ENCODE peak calls at places on chromosomes 6 and 20, in nine cellular contexts. R, L, D, Z, C, Y, K, E and Q are unnamed samples.

GRCh38 chr6:31007694-31008093 is 2.6 kb upstream of the MUC22 start:
- DNase-seq in K (peak; percentile 63), Y (no peak), C (no peak), E (no peak), L (no peak), R (peak; percentile 12), D (peak; percentile 97), Z (peak; percentile 84), Q (no peak)

GRCh38 chr6:151850479-151850878 is 43.0 kb downstream of the ESR1 start:
- DNase-seq in L (no peak), D (no peak), Y (no peak), K (no peak), R (no peak), C (no peak), Z (no peak), E (no peak), Q (peak; percentile 11)

GRCh38 chr6:38579010-38579628 is 60.6 kb downstream of the BTBD9 start:
- DNase-seq in K (no peak), Z (peak; percentile 13), C (no peak), Y (no peak), E (no peak), D (no peak), L (no peak), R (no peak), Q (no peak)

GRCh38 chr6:21188505-21189223 is 404.9 kb upstream of the SOX4 start:
- DNase-seq in R (no peak), L (no peak), E (no peak), K (no peak), D (no peak), Z (peak; percentile 16), Y (no peak), C (peak; percentile 85), Q (no peak)

GRCh38 chr6:148885154-148885870 is 138.5 kb downstream of the UST start:
- DNase-seq in D (no peak), Y (no peak), R (no peak), K (peak; percentile 30), E (no peak), Z (peak; percentile 89), L (no peak), C (peak; percentile 74), Q (no peak)

GRCh38 chr6:1502041-1502440 is 107.7 kb upstream of the FOXC1 start:
- DNase-seq in Z (no peak), R (no peak), C (peak; percentile 97), E (no peak), Y (no peak), L (no peak), K (peak; percentile 63), D (no peak), Q (no peak)

GRCh38 chr20:42901689-42902518 is 287.8 kb downstream of the PTPRT start:
- DNase-seq in C (no peak), Y (peak; percentile 71), Z (no peak), L (no peak), K (no peak), R (no peak), E (no peak), D (no peak), Q (no peak)

GRCh38 chr6:158039571-158040050 is 57.9 kb downstream of the SYNJ2 start:
- DNase-seq in E (no peak), D (peak; percentile 83), C (no peak), Z (peak; percentile 97), L (no peak), Y (peak; percentile 69), K (peak; percentile 65), R (no peak), Q (no peak)

GRCh38 chr6:166466178-166467122 is 83.7 kb upstream of the MPC1 start:
- DNase-seq in E (no peak), C (no peak), R (no peak), D (peak; percentile 76), Y (no peak), Z (peak; percentile 85), K (peak; percentile 94), L (no peak), Q (no peak)

GRCh38 chr6:130717657-130718056 is 109.5 kb upstream of the SMLR1 start:
- DNase-seq in Y (no peak), L (no peak), D (no peak), R (no peak), C (no peak), E (no peak), Z (peak; percentile 23), K (no peak), Q (no peak)

GRCh38 chr6:135423649-135424128 is 73.9 kb downstream of the AHI1 start:
- DNase-seq in R (peak; percentile 43), C (peak; percentile 56), K (peak; percentile 31), D (peak; percentile 52), L (no peak), Z (peak; percentile 63), Y (no peak), E (no peak), Q (no peak)

GRCh38 chr20:48298851-48299484 is 513.7 kb upstream of the SULF2 start:
- DNase-seq in Y (no peak), K (peak; percentile 32), L (no peak), D (peak; percentile 87), C (peak; percentile 96), Z (peak; percentile 96), R (peak; percentile 62), E (no peak), Q (no peak)

GRCh38 chr6:140858381-140858971 is 1274.2 kb upstream of the GJE1 start:
- DNase-seq in E (no peak), Y (no peak), Z (no peak), L (no peak), D (no peak), C (no peak), R (no peak), K (no peak), Q (no peak)

GRCh38 chr6:140897349-140897748 is 1235.4 kb upstream of the GJE1 start:
- DNase-seq in R (no peak), L (no peak), K (no peak), C (no peak), D (peak; percentile 43), Z (no peak), Y (no peak), E (no peak), Q (no peak)

GRCh38 chr6:166636191-166636938 is 9.3 kb upstream of the RPS6KA2 start:
- DNase-seq in Y (no peak), Z (no peak), E (no peak), L (no peak), D (no peak), C (no peak), R (no peak), K (peak; percentile 50), Q (no peak)

GRCh38 chr6:107108201-107108890 is 7.0 kb downstream of the BEND3 start:
- DNase-seq in Y (no peak), Z (peak; percentile 19), E (no peak), K (no peak), D (no peak), L (no peak), R (no peak), C (no peak), Q (no peak)

GRCh38 chr6:134706806-134707205 is 243.1 kb downstream of the ALDH8A1 start:
- DNase-seq in K (no peak), R (no peak), Y (no peak), C (no peak), Z (no peak), E (no peak), D (no peak), L (no peak), Q (no peak)

GRCh38 chr6:155103816-155104366 is 108.8 kb downstream of the TIAM2 start:
- DNase-seq in R (no peak), K (peak; percentile 68), D (no peak), L (no peak), E (no peak), Z (no peak), Y (no peak), C (no peak), Q (no peak)

GRCh38 chr20:5161536-5162164 is 34.8 kb downstream of the CDS2 start:
- DNase-seq in C (no peak), L (no peak), E (no peak), Y (no peak), D (no peak), K (no peak), Z (no peak), R (no peak), Q (no peak)

GRCh38 chr6:150685860-150686259 is 86.2 kb downstream of the PLEKHG1 start:
- DNase-seq in E (no peak), C (peak; percentile 16), Z (no peak), R (peak; percentile 40), Y (no peak), L (peak; percentile 19), D (peak; percentile 43), K (peak; percentile 41), Q (peak; percentile 87)

GRCh38 chr6:39934060-39934757 is at the start of gene MOCS1:
- DNase-seq in R (peak; percentile 21), Z (peak; percentile 50), D (no peak), C (peak; percentile 56), E (peak; percentile 87), K (peak; percentile 95), L (peak; percentile 84), Y (peak; percentile 93), Q (peak; percentile 87)

GRCh38 chr6:137846772-137847313 is 20.2 kb upstream of the TNFAIP3 start:
- DNase-seq in D (no peak), Y (peak; percentile 74), R (no peak), Z (no peak), E (peak; percentile 15), L (no peak), C (no peak), K (no peak), Q (no peak)